ENCODE peak calls at places on chromosomes 4 and X, in seven cellular contexts. S is HFF-Myc, W is GM23338, V is HFFc6, K is GM20000, A is heart left ventricle, E is testis. H is an unnamed sample.
A peak's percentile ranks its signal among the peaks of the same experiment; 100 is the strongest.

GRCh38 chrX:88072339-88073030 is 554.9 kb downstream of the KLHL4 start:
- DNase-seq in S (no peak), W (no peak), V (no peak), K (no peak), A (no peak), E (no peak), H (no peak)

GRCh38 chrX:85244411-85245210 is 820 bp downstream of the ZNF711 start:
- DNase-seq in S (no peak), W (peak; percentile 41), V (no peak), K (peak; percentile 28), A (no peak), E (peak; percentile 16), H (peak; percentile 51)

GRCh38 chr4:82718067-82718935 is 80.3 kb downstream of the SCD5 start:
- DNase-seq in S (no peak), W (no peak), V (no peak), K (no peak), A (peak; percentile 44), E (peak; percentile 86), H (no peak)

GRCh38 chrX:113400193-113400704 is 559.6 kb upstream of the AMOT start:
- DNase-seq in S (no peak), W (peak; percentile 83), V (no peak), K (no peak), A (no peak), E (no peak), H (no peak)

GRCh38 chr4:119493419-119493818 is 135.2 kb downstream of the PDE5A start:
- DNase-seq in S (no peak), W (no peak), V (peak; percentile 39), K (no peak), A (no peak), E (no peak), H (no peak)

GRCh38 chrX:129701624-129702069 is 37.1 kb upstream of the XPNPEP2 start:
- DNase-seq in S (no peak), W (no peak), V (no peak), K (no peak), A (peak; percentile 72), E (peak; percentile 66), H (no peak)

GRCh38 chr4:105641876-105642275 is 66.6 kb downstream of the INTS12 start:
- DNase-seq in S (no peak), W (no peak), V (no peak), K (no peak), A (no peak), E (no peak), H (no peak)

GRCh38 chrX:52923781-52924241 is 26.7 kb downstream of the FAM156B start:
- DNase-seq in S (no peak), W (no peak), V (peak; percentile 53), K (peak; percentile 10), A (peak; percentile 64), E (no peak), H (no peak)

GRCh38 chrX:104430720-104431119 is 135.3 kb upstream of the IL1RAPL2 start:
- DNase-seq in S (no peak), W (no peak), V (no peak), K (no peak), A (no peak), E (no peak), H (no peak)

GRCh38 chr4:102829803-102830202 is 2.5 kb upstream of the UBE2D3 start:
- DNase-seq in S (no peak), W (no peak), V (no peak), K (no peak), A (no peak), E (no peak), H (no peak)

GRCh38 chr4:189048119-189048518 is 892.6 kb upstream of the FRG1 start:
- DNase-seq in S (no peak), W (no peak), V (peak; percentile 39), K (no peak), A (no peak), E (no peak), H (no peak)

GRCh38 chr4:11446156-11446811 is 17.6 kb upstream of the HS3ST1 start:
- DNase-seq in S (no peak), W (no peak), V (no peak), K (no peak), A (no peak), E (no peak), H (no peak)

GRCh38 chr4:123848615-123849014 is 452.0 kb downstream of the SPRY1 start:
- DNase-seq in S (no peak), W (no peak), V (no peak), K (no peak), A (no peak), E (no peak), H (no peak)

GRCh38 chr4:168737441-168738176 is 240.8 kb downstream of the PALLD start:
- DNase-seq in S (no peak), W (no peak), V (no peak), K (no peak), A (no peak), E (no peak), H (no peak)

GRCh38 chr4:85398276-85398675 is 76.7 kb upstream of the ARHGAP24 start:
- DNase-seq in S (no peak), W (no peak), V (peak; percentile 34), K (no peak), A (peak; percentile 31), E (no peak), H (no peak)

GRCh38 chr4:73442275-73442674 is 6.3 kb downstream of the AFP start:
- DNase-seq in S (no peak), W (no peak), V (no peak), K (no peak), A (no peak), E (no peak), H (no peak)

GRCh38 chr4:76784237-76784636 is 113.7 kb downstream of the SOWAHB start:
- DNase-seq in S (no peak), W (peak; percentile 63), V (no peak), K (no peak), A (no peak), E (no peak), H (no peak)
- TF ChIP-seq CTCF in S (peak; percentile 46), W (peak; percentile 66), V (peak; percentile 67), K (no peak), A (no peak), E (no peak), H (no peak)

DNA sequence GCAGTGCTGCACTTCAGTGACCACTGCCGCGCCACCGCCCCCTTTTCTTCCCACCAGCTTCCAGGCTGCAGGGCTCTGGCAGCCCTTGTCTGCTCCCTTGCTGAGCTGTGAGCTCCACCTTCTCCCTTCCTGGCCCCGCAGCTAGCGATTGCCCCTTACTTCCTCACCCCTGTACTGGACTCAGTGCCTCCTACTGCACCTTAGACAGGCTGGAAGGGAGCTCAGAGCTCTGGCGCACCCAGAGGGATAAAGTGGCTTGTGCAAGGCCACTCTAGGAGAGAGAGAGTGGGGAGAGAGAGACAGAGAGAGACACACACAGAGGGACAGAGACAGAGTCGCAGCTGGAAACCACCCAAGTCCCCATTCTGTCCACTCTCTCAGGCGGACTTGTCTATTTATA is 6.0 kb downstream of the RASL11B start:
- DNase-seq in S (no peak), W (peak; percentile 62), V (no peak), K (no peak), A (peak; percentile 83), E (peak; percentile 77), H (peak; percentile 51)
- TF ChIP-seq CTCF in S (no peak), W (peak; percentile 30), V (no peak), K (no peak), A (peak; percentile 15), E (no peak), H (no peak)

DNA sequence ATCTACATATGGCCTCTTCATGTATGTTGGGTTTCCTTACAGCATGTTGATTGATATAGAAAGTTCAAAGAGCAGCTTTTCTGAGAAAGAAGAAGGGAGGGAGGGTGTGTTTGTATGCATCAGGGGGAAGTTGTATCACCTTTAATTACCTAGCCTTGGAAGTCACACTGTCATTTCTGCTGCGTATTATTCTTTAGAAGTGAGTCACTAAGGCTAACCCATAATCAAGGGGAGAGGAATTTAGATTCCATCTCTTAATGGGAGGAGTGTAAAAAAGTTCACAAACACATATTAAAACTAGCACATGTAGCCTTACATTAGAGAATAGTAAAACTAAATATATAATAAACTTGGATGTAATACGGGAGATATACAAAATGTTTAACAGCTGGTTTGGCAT is 86.5 kb upstream of the CBLL2 start:
- DNase-seq in S (no peak), W (no peak), V (no peak), K (no peak), A (no peak), E (no peak), H (no peak)
- TF ChIP-seq CTCF in S (no peak), W (no peak), V (no peak), K (no peak), A (no peak), E (no peak), H (no peak)

GRCh38 chrX:136477026-136477425 is 10.7 kb upstream of the BRS3 start:
- DNase-seq in S (no peak), W (no peak), V (no peak), K (no peak), A (no peak), E (no peak), H (no peak)
- TF ChIP-seq CTCF in S (no peak), W (no peak), V (no peak), K (no peak), A (no peak), E (no peak), H (no peak)

DNA sequence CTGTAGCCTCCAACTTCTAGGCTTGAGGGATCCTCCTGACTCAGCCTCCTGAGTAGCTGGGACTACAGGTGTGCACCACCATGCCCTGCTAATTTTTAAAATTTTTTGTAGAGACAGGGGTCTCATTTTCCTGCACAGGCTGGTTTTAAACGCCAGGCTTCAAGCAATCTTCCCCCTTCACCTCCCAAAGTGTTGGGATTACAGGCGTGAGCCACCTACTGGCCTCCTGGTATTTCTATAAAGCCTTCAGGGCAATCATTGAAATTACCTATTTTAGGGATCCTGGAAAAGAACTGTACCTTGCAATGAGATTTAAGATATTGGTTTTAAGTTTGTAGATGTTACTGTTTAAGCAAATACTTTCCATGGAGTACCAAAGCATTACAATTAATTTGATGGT is 13.5 kb upstream of the PLS3 start:
- DNase-seq in S (no peak), W (peak; percentile 45), V (no peak), K (no peak), A (no peak), E (no peak), H (no peak)
- TF ChIP-seq CTCF in S (no peak), W (peak; percentile 41), V (peak; percentile 11), K (no peak), A (no peak), E (no peak), H (no peak)

H was measured in nephron progenitor cell.